ENCODE peak calls at places on chromosomes 12 and 14, in eight cellular contexts. B is A549, E is HFFc6, Z is GM20000, F is astrocyte of the spinal cord, M is MCF 10A, N is suprapubic skin, T is mammary epithelial cell. L is an unnamed sample.

GRCh38 chr14:56125772-56126411 is 7.7 kb downstream of the PELI2 start:
- DNase-seq in B (no peak), E (no peak), Z (no peak), F (no peak), M (no peak), N (no peak), T (no peak), L (peak)

GRCh38 chr12:131066207-131066885 is 112.6 kb downstream of the ADGRD1 start:
- DNase-seq in B (no peak), E (no peak), Z (no peak), F (no peak), M (no peak), N (peak), T (no peak), L (no peak)

GRCh38 chr12:122835693-122836026 is 403 bp downstream of the HIP1R start:
- DNase-seq in B (peak), E (no peak), Z (peak), F (no peak), M (no peak), N (no peak), T (no peak), L (no peak)

GRCh38 chr12:131831635-131832041 is 3.4 kb downstream of the MMP17 start:
- DNase-seq in B (no peak), E (peak), Z (no peak), F (no peak), M (peak), N (no peak), T (peak), L (no peak)

GRCh38 chr12:20188930-20189653 is 179.2 kb upstream of the PDE3A start:
- DNase-seq in B (no peak), E (no peak), Z (no peak), F (no peak), M (no peak), N (no peak), T (no peak), L (no peak)

GRCh38 chr12:116880817-116881324 is 370 bp downstream of the HRK start:
- DNase-seq in B (peak), E (no peak), Z (peak), F (no peak), M (peak), N (no peak), T (peak), L (peak)

GRCh38 chr14:55600784-55601561 is 21.0 kb downstream of the KTN1 start:
- DNase-seq in B (no peak), E (peak), Z (no peak), F (peak), M (peak), N (no peak), T (peak), L (no peak)

GRCh38 chr14:100074431-100075100 is 9.3 kb downstream of the EVL start:
- DNase-seq in B (no peak), E (no peak), Z (no peak), F (no peak), M (no peak), N (no peak), T (no peak), L (no peak)

GRCh38 chr12:132318135-132318534 is 11.3 kb downstream of the GALNT9 start:
- DNase-seq in B (no peak), E (no peak), Z (no peak), F (no peak), M (no peak), N (no peak), T (no peak), L (no peak)

GRCh38 chr12:20150835-20151234 is 217.5 kb upstream of the PDE3A start:
- DNase-seq in B (no peak), E (no peak), Z (no peak), F (no peak), M (no peak), N (no peak), T (no peak), L (no peak)

GRCh38 chr12:47837190-47838171 is 17.8 kb upstream of the HDAC7 start:
- DNase-seq in B (peak), E (peak), Z (peak), F (peak), M (peak), N (peak), T (peak), L (peak)

GRCh38 chr14:25375639-25376038 is 325.7 kb upstream of the STXBP6 start:
- DNase-seq in B (no peak), E (no peak), Z (no peak), F (no peak), M (no peak), N (no peak), T (no peak), L (no peak)

DNA sequence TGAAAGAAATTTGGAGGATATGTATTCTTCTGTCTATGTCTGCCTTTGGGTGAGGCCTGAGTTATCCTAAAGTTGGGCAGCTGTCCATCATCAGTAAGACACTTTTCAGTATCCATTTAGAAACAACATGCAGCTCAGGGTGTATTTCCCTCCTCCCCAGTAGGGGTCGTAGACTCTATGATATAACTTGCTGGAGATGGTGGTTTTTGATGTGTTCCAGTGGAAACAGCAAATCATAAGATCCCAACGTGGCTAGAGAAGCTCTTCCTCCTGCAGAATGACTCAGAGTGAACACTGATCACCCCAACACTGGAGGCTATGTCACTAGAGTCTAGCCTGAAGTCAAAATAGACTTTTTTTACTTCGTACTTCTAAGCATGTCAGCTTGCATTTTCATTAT is 331.6 kb upstream of the STXBP6 start:
- DNase-seq in B (no peak), E (no peak), Z (no peak), F (no peak), M (no peak), N (no peak), T (no peak), L (no peak)
- TF ChIP-seq CTCF in B (no peak), E (no peak), Z (no peak), F (peak), M (peak), N (no peak), T (no peak), L (no peak)

GRCh38 chr14:75341639-75342038 is 63.0 kb downstream of the FOS start:
- DNase-seq in B (no peak), E (no peak), Z (no peak), F (no peak), M (no peak), N (no peak), T (no peak), L (no peak)

GRCh38 chr14:75342762-75343599 is 64.4 kb downstream of the FOS start:
- DNase-seq in B (no peak), E (no peak), Z (peak), F (no peak), M (no peak), N (no peak), T (no peak), L (no peak)

GRCh38 chr14:75339059-75339458 is 60.4 kb downstream of the FOS start:
- DNase-seq in B (no peak), E (peak), Z (no peak), F (peak), M (peak), N (no peak), T (peak), L (no peak)

GRCh38 chr14:75343914-75344313 is 65.3 kb downstream of the FOS start:
- DNase-seq in B (no peak), E (peak), Z (no peak), F (no peak), M (peak), N (no peak), T (no peak), L (no peak)

DNA sequence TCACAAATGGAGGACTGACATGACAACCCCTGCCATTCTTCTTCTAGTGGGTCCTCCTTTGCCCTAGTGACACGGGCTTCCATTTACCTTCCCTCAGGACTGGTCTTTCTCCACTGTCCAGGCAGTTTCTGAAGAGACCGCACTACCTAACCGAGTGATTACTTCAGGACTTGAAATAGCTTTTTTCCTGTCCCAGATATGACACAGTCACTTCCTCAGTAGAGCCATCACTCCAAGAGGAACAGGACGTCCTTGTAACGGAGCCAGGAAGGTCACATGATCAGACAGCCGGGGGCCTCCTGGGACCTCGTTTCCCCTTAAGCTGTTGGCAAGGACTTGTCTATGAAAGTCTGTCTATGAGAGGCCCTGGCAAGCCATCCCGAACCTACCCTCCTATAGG is 62.3 kb downstream of the FOS start:
- DNase-seq in B (no peak), E (no peak), Z (no peak), F (peak), M (peak), N (peak), T (no peak), L (peak)
- TF ChIP-seq CTCF in B (no peak), E (no peak), Z (no peak), F (no peak), M (no peak), N (no peak), T (no peak), L (no peak)

GRCh38 chr12:9843416-9843815 is 16.1 kb downstream of the KLRF1 start:
- DNase-seq in B (no peak), E (no peak), Z (no peak), F (no peak), M (peak), N (no peak), T (peak), L (no peak)
- TF ChIP-seq CTCF in B (no peak), E (no peak), Z (no peak), F (no peak), M (no peak), N (no peak), T (no peak), L (no peak)

GRCh38 chr12:109714141-109714912 is 702 bp downstream of the FAM222A start:
- DNase-seq in B (peak), E (no peak), Z (peak), F (peak), M (peak), N (peak), T (peak), L (peak)
- TF ChIP-seq CTCF in B (peak), E (peak), Z (peak), F (peak), M (no peak), N (peak), T (no peak), L (no peak)